ENCODE peak calls at places on chromosome 6, in four cellular contexts. X is PC-3, O is AG04450, M is Panc1. Q is an unnamed sample.

GRCh38 chr6:140915001-140915950 is 1217.4 kb upstream of the GJE1 start:
- DNase-seq in O (no peak), X (no peak), M (no peak), Q (no peak)

GRCh38 chr6:84651583-84651982 is 112.8 kb downstream of the TBX18 start:
- DNase-seq in M (no peak), X (no peak), O (no peak), Q (no peak)

GRCh38 chr6:27332692-27333641 is 20.9 kb upstream of the POM121L2 start:
- DNase-seq in O (peak), X (peak), M (peak), Q (peak)

GRCh38 chr6:40342674-40343230 is 244.4 kb downstream of the LRFN2 start:
- DNase-seq in M (no peak), O (no peak), X (no peak), Q (no peak)

GRCh38 chr6:37548067-37548674 is 48.5 kb upstream of the CCDC167 start:
- DNase-seq in X (peak), O (no peak), M (no peak), Q (no peak)

GRCh38 chr6:13924949-13925881 is at the start of gene RNF182:
- DNase-seq in X (peak), M (no peak), O (no peak), Q (no peak)

GRCh38 chr6:34315780-34316179 is 67.0 kb upstream of the SMIM29 start:
- DNase-seq in X (no peak), O (no peak), M (no peak), Q (no peak)

GRCh38 chr6:124131259-124131658 is 327.6 kb downstream of the NKAIN2 start:
- DNase-seq in X (no peak), O (no peak), M (no peak), Q (no peak)

GRCh38 chr6:43095939-43096338 is 19.8 kb downstream of the PTK7 start:
- DNase-seq in O (no peak), M (no peak), X (no peak), Q (no peak)

GRCh38 chr6:63714091-63714490 is 78.5 kb downstream of the PHF3 start:
- DNase-seq in O (no peak), X (no peak), M (no peak), Q (no peak)

GRCh38 chr6:156994215-156995076 is 217.3 kb downstream of the ARID1B start:
- DNase-seq in M (no peak), X (peak), O (no peak), Q (no peak)

GRCh38 chr6:126913658-126914057 is 204.8 kb upstream of the RSPO3 start:
- DNase-seq in X (no peak), O (no peak), M (no peak), Q (no peak)

DNA sequence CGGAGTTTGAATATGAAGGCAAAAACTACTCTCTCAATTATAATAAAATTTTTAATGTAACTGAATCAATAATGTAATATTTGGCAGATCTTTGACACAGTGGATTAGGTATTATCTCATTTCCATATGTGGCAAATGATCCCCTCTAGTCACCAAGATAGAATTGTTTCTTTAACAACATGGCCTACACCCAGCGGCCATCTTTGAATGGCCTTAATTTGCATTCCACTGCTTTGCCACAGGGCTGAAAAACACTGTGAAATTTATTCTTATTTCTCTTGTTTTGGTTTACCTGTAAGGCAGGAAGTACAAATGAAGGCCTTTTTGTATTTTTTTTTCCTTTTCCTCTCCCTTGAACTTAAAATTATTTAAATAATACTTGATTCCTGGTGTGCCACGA is 162.6 kb upstream of the SCGN start:
- DNase-seq in M (no peak), O (no peak), X (no peak), Q (no peak)
- H3K4me3 ChIP-seq in M (no peak), O (no peak), X (no peak), Q (no peak)

DNA sequence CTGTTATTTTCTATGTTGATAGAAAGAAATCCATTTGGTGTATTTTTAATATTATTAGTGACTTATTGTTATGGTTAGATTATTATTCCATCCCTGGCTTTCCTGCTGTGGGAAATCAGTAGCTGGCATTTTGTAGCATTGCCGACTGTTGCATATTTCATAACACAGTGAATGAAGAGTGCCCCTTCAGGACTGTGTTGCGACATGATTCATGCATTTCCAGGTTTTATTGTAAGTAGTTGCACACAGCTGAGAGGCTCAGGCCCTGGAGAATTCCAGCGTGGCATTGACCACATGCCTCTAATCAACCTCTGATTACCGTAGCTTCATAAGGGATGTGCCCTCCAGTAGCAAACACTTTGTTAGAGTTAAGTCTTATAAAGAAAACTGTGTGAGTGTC is 263.9 kb downstream of the FARS2 start:
- DNase-seq in M (no peak), X (no peak), O (no peak), Q (no peak)
- TF ChIP-seq CTCF in M (no peak), X (no peak), O (no peak), Q (no peak)

GRCh38 chr6:110703906-110704594 is 111.2 kb downstream of the CDK19 start:
- DNase-seq in O (no peak), X (peak), M (no peak), Q (peak)

GRCh38 chr6:110693994-110694393 is 121.3 kb downstream of the CDK19 start:
- DNase-seq in M (no peak), O (no peak), X (no peak), Q (no peak)

GRCh38 chr6:110703010-110703905 is 112.0 kb downstream of the CDK19 start:
- DNase-seq in M (no peak), X (no peak), O (no peak), Q (no peak)

GRCh38 chr6:110705543-110705942 is 109.7 kb downstream of the CDK19 start:
- DNase-seq in O (no peak), M (no peak), X (no peak), Q (no peak)

GRCh38 chr6:110699780-110700179 is 115.5 kb downstream of the CDK19 start:
- DNase-seq in M (no peak), X (no peak), O (no peak), Q (no peak)
- H3K4me3 ChIP-seq in M (no peak), X (no peak), O (no peak), Q (no peak)

GRCh38 chr6:160679402-160679769 is 15.3 kb upstream of the LPA start:
- DNase-seq in M (no peak), X (no peak), O (no peak), Q (no peak)
- TF ChIP-seq CTCF in M (peak), X (no peak), O (no peak), Q (peak)

GRCh38 chr6:79574636-79575035 is 37.4 kb upstream of the LCA5 start:
- DNase-seq in X (peak), O (peak), M (no peak), Q (no peak)

GRCh38 chr6:79570129-79570801 is 33.0 kb upstream of the LCA5 start:
- DNase-seq in X (peak), O (no peak), M (no peak), Q (no peak)

DNA sequence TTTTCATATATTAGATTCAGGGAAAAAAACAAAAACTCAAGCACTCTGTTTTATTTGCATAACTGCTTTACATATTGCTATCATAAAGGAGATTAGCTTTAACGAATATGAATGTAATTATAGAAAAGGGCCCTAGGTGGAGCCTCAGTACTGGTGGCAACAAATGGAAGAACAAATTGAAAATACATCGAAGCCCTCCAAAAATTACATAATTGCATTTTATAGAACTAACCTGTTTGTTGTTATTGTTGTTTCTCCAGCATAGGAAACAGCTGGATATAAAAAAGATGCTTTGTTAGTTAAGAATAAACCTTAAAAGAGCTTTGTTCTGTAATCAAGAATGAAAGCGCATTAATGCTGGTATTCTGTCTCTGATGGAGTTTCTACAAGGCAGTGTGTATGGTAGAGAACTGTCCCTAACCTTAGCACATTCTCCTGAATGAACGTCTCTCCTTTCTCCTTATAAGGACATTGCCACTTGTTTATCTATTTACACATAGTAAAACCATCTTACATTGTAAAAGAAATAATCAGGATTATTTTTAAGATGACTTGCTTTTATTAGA is 33.7 kb upstream of the LCA5 start:
- DNase-seq in O (no peak), X (no peak), M (no peak), Q (no peak)
- H3K4me3 ChIP-seq in O (no peak), X (peak), M (peak), Q (no peak)

DNA sequence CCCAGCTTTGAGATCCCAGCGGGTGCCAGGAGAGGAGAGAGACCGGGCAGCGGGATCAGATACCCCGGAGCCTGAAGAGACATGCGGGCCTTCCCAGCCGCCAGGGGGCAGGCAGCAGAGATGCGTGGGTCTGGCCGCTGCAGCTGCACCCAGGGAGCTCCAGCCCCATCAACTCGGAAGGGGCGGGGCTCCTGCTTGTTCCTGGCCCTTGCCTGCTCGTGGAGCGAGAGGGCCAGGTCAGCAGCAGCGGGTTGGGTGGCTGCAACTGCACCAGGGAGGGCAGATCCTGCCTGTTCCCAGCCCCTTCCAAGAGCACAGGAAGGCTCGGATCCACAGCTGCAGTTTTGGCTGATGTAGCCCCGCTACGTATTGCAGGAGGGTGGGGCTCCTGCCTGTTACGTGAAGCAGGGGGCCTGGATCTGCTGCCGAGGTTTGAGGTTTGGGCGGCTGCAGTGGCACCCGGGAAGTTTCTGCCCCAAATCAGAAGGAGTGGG is 532.8 kb downstream of the RFPL4B start:
- DNase-seq in O (no peak), X (no peak), M (no peak), Q (no peak)
- TF ChIP-seq CTCF in O (no peak), X (no peak), M (no peak), Q (no peak)

GRCh38 chr6:90026216-90026615 is 131.9 kb downstream of the GJA10 start:
- DNase-seq in M (no peak), X (peak), O (no peak), Q (no peak)
- H3K4me3 ChIP-seq in M (no peak), X (no peak), O (no peak), Q (no peak)

DNA sequence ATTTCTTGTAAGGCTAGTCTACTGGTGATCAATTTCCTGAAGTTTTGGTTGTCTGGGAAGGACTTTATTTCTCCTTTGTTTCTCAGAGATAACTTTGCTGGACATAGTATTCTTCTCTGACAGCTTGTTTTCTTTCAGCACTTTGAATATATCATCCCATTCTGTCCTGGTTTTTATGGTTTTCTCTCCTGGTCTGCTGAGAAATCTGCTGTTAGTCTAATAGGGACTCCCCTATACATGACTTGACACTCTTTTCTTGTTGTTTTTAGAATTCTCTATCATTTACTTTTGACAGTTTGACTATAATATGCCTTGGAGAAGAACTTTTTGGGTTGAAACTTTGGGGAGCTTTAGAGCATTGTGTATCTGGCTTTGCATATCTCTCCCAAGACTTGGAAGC is 112.5 kb downstream of the PRL start:
- DNase-seq in X (no peak), O (no peak), M (no peak), Q (no peak)
- TF ChIP-seq CTCF in X (no peak), O (no peak), M (no peak), Q (no peak)

Q was measured in epithelial cell of proximal tubule.